ENCODE peak calls at places on chromosomes 16 and 17, in six cellular contexts. L, O, S, E, R and A are unnamed samples. For H3K4me1, the result is how much of the 10 kb centered on the place peaks cover.

GRCh38 chr16:88686439-88687253 is at the start of gene SNAI3:
- DNase-seq in O (peak), S (no peak), E (peak), L (peak), R (no peak), A (peak)

GRCh38 chr16:63361032-63361624 is 1324.9 kb upstream of the CDH8 start:
- DNase-seq in E (no peak), R (peak), S (no peak), L (peak), O (no peak), A (no peak)

GRCh38 chr17:77772461-77772897 is 186.0 kb upstream of the TNRC6C start:
- DNase-seq in L (peak), O (peak), E (peak), S (no peak), R (peak), A (peak)

GRCh38 chr16:89573826-89574680 is 1.5 kb upstream of the CPNE7 start:
- DNase-seq in L (no peak), S (no peak), R (no peak), O (no peak), E (no peak), A (no peak)

GRCh38 chr16:16158741-16159374 is 64.4 kb downstream of the ABCC6 start:
- DNase-seq in L (no peak), S (no peak), R (peak), E (no peak), O (no peak), A (no peak)

GRCh38 chr17:50514388-50514787 is 6.1 kb downstream of the MYCBPAP start:
- DNase-seq in R (no peak), O (no peak), L (no peak), E (no peak), S (no peak), A (no peak)

GRCh38 chr17:78617371-78618061 is 40.3 kb upstream of the DNAH17 start:
- DNase-seq in R (no peak), E (no peak), S (no peak), L (no peak), O (peak), A (no peak)

GRCh38 chr16:1857433-1858097 is 14.4 kb downstream of the MEIOB start:
- DNase-seq in L (no peak), E (no peak), R (no peak), S (no peak), O (no peak), A (no peak)

GRCh38 chr16:50941651-50942050 is 199.8 kb downstream of the CYLD start:
- DNase-seq in E (no peak), S (no peak), L (peak), O (no peak), R (no peak), A (no peak)

GRCh38 chr16:50372611-50373344 is 4.0 kb upstream of the BRD7 start:
- DNase-seq in S (peak), L (no peak), O (no peak), E (no peak), R (peak), A (no peak)

GRCh38 chr16:74485916-74486315 is 64.6 kb upstream of the CLEC18B start:
- DNase-seq in L (no peak), R (no peak), S (no peak), E (no peak), O (no peak), A (no peak)

GRCh38 chr16:72191551-72191950 is 19.6 kb upstream of the PMFBP1 start:
- DNase-seq in E (no peak), R (no peak), O (no peak), L (no peak), S (no peak), A (no peak)

GRCh38 chr17:18129041-18129502 is 20.5 kb downstream of the MYO15A start:
- DNase-seq in S (no peak), R (peak), L (no peak), E (no peak), O (no peak), A (no peak)

GRCh38 chr17:82103588-82104451 is 5.8 kb upstream of the FASN start:
- DNase-seq in O (no peak), S (peak), L (no peak), R (peak), E (peak), A (no peak)

GRCh38 chr16:25625620-25626019 is 66.1 kb upstream of the HS3ST4 start:
- DNase-seq in R (no peak), E (no peak), O (no peak), L (no peak), S (no peak), A (no peak)

GRCh38 chr16:25633549-25633948 is 58.2 kb upstream of the HS3ST4 start:
- DNase-seq in L (no peak), S (no peak), O (no peak), R (no peak), E (no peak), A (no peak)

GRCh38 chr16:25628766-25629165 is 63.0 kb upstream of the HS3ST4 start:
- DNase-seq in S (no peak), O (no peak), R (no peak), L (no peak), E (no peak), A (no peak)

GRCh38 chr16:25626172-25626571 is 65.6 kb upstream of the HS3ST4 start:
- DNase-seq in E (no peak), R (no peak), O (no peak), L (no peak), S (no peak), A (no peak)

GRCh38 chr16:25627641-25628040 is 64.1 kb upstream of the HS3ST4 start:
- DNase-seq in S (no peak), R (no peak), L (no peak), E (no peak), O (no peak), A (no peak)
- H3K4me1 ChIP-seq in S (under half), R (under half), L (under half), E (under half), O (under half), A (under half)

DNA sequence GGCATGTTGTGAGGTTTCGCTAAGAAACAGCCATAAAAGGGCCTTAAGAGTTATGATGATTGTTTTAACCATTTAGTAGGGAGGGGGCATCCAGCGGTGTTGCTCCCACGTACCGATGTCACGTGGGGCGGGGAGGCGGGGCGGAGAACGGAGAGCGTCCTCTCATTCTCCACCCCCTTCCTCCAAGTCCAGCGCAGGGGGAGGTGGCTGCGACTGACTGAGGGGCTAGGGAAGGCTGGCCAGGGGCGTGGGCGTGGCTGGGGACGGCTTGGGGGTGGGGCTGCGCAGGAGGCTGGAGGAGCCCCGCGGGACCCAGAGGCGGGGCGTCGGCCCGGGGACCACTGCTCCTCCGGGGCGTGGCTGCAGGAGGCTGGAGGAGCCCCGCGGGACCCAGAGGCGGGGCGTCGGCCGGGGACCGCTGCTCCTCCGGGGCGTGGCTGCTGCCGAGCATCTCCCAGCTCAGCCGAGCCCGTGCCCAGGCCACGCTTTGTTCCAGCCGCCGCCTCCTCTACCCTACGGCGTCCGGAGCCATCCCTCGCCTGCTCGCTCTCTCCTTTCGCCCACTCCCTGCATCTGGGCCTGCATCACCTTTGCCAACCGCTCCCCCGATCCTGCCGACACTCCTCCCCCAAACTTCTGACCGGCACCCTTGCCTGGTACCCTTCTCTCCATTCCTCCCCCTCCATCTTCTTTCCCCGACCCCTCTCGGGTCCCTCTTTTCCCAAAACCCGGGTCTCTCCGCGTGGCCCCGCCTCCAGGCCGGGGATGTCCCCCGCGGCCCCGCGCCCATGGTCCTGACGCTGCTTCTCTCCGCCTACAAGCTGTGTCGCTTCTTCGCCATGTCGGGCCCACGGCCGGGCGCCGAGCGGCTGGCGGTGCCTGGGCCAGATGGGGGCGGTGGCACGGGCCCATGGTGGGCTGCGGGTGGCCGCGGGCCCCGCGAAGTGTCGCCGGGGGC is at the start of gene SARM1:
- DNase-seq in L (peak), R (peak), S (peak), E (peak), O (peak), A (peak)
- H3K4me3 ChIP-seq in L (peak), R (peak), S (peak), E (no peak), O (peak), A (peak)

DNA sequence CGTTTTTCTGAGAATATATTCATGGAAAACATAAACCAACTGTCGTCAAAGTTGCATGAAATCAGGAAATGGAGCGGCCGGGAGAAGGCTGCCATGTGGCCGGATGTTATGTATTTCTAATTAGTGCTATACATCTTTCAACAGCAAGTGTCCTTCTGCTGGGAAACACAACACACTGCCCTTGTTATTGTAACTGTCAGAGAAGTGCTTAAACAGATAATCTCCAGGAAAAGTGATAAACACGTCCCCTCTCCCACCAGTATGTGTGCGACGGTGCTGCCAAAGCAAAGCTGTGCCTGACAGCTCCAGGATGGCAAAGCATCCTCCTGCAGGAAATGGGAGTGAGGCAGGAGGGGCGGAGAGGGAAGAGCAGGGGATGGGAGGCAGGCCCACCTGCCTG is 111.8 kb downstream of the SMG6 start:
- DNase-seq in S (no peak), E (no peak), R (peak), O (no peak), L (no peak), A (no peak)
- H3K27ac ChIP-seq in S (peak), E (no peak), R (peak), O (no peak), L (no peak), A (no peak)

GRCh38 chr17:58668598-58668935 is 23.3 kb downstream of the TEX14 start:
- DNase-seq in R (no peak), L (no peak), O (no peak), S (no peak), E (no peak), A (no peak)

GRCh38 chr17:58671969-58672368 is 19.9 kb downstream of the TEX14 start:
- DNase-seq in L (no peak), O (no peak), R (no peak), S (no peak), E (no peak), A (no peak)

GRCh38 chr17:58667934-58668597 is 23.8 kb downstream of the TEX14 start:
- DNase-seq in R (no peak), S (no peak), E (no peak), O (no peak), L (no peak), A (no peak)

GRCh38 chr17:58666858-58667267 is 25.0 kb downstream of the TEX14 start:
- DNase-seq in L (peak), E (peak), O (peak), R (peak), S (peak), A (no peak)

GRCh38 chr17:58669853-58670252 is 22.0 kb downstream of the TEX14 start:
- DNase-seq in O (no peak), S (no peak), R (no peak), E (no peak), L (no peak), A (no peak)
- H3K4me1 ChIP-seq in O (under half), S (under half), R (under half), E (under half), L (under half), A (under half)

GRCh38 chr17:48553190-48553547 is 8.3 kb upstream of the HOXB2 start:
- DNase-seq in E (no peak), S (peak), L (no peak), O (no peak), R (no peak), A (no peak)

GRCh38 chr17:48550313-48551205 is 5.7 kb upstream of the HOXB2 start:
- DNase-seq in E (no peak), R (peak), O (peak), S (peak), L (no peak), A (no peak)

GRCh38 chr17:48552453-48553189 is 7.7 kb upstream of the HOXB2 start:
- DNase-seq in E (no peak), L (no peak), S (peak), O (no peak), R (peak), A (no peak)

GRCh38 chr17:48551206-48551597 is 6.3 kb upstream of the HOXB2 start:
- DNase-seq in L (no peak), R (peak), S (no peak), E (no peak), O (no peak), A (no peak)

GRCh38 chr17:48551601-48552452 is 6.9 kb upstream of the HOXB2 start:
- DNase-seq in R (peak), E (no peak), S (peak), O (peak), L (no peak), A (no peak)
- H3K4me3 ChIP-seq in R (peak), E (no peak), S (peak), O (no peak), L (no peak), A (no peak)

GRCh38 chr17:1182831-1183578 is 3.2 kb upstream of the ABR start:
- DNase-seq in E (no peak), O (no peak), S (no peak), R (no peak), L (peak), A (no peak)
- H3K27ac ChIP-seq in E (no peak), O (no peak), S (no peak), R (no peak), L (peak), A (no peak)

DNA sequence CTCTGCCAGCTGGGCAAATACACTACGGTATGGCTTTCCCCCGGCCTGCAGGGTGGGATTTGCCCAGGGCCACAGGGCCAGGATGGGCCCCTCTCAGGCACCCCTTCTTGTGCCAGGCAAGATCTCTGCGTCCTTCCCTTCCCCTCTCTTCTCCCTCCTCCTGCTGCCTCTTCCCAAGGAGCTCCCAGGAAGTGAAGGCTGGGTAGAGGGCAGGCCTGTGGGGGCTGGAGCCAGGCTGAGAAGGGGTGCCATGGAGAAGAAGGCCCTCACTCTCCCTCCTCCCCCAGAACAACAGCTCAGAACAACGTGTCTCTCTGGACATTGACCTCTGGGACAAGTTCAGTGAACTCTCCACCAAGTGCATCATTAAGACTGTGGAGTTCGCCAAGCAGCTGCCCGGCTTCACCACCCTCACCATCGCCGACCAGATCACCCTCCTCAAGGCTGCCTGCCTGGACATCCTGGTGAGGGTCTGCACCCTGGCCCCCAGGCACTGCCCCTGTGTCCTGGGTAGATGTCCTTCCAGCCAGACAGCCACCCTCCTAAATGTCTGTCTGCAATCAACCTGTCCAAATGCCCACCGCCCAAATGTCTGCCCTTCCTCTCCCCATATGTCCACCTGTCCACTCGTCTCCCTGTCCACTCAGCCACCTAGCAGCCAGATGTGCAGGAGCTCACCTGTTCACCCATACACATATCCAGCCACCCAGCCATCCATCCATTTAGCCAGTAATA is 12.3 kb downstream of the GJD3 start:
- DNase-seq in E (no peak), L (no peak), O (no peak), R (no peak), S (no peak), A (no peak)
- H3K4me1 ChIP-seq in E (under half), L (under half), O (under half), R (under half), S (half or more), A (under half)

DNA sequence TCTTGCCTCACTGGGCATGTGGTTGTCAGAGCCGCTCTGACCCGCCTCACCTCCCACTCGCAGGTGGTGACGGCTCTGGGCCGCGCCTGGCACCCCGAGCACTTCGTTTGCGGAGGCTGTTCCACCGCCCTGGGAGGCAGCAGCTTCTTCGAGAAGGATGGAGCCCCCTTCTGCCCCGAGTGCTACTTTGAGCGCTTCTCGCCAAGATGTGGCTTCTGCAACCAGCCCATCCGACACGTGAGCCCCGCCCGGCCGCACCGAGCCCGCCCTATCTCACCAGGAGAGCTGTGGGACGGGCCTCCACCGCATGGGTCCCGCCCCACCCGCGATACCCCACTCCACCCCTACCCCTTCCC is 4.0 kb downstream of the TGFB1I1 start:
- DNase-seq in L (no peak), E (no peak), S (no peak), R (no peak), O (no peak), A (no peak)
- H3K4me3 ChIP-seq in L (no peak), E (no peak), S (peak), R (no peak), O (no peak), A (peak)

DNA sequence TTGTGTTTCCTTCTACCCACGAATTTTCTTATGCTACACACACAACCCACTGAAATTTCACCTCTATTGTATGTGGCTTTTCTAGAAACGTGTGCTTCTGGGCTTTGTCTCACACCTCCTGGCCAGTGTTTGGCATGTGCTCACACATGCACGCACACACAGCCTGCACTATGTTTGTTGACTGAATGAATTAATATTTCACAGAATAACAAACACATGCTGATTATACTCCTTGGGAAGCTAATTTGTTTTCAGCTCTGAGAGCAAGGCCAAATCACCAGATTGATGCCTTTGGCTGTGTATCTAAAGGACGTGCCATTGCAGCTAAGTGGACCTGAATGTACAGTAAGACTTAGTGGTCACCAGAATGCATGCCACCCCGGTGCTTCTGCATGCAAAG is 210.7 kb downstream of the WWOX start:
- DNase-seq in O (no peak), S (no peak), L (no peak), R (no peak), E (no peak), A (no peak)
- H3K27ac ChIP-seq in O (no peak), S (no peak), L (no peak), R (no peak), E (no peak), A (no peak)